ENCODE peak calls at places on chromosomes 2 and 18, in seven cellular contexts. Q, Y, O, J, I, X and C are unnamed samples.

GRCh38 chr2:78127428-78127827 is 605.3 kb upstream of the LRRTM4 start:
- DNase-seq in O (no peak), Q (no peak), Y (no peak), X (no peak), I (no peak), J (no peak), C (no peak)

GRCh38 chr2:98483257-98483861 is 38.7 kb downstream of the INPP4A start:
- DNase-seq in I (no peak), J (no peak), Y (no peak), Q (no peak), O (no peak), X (peak; percentile 71), C (no peak)

GRCh38 chr2:207181526-207182274 is 16.0 kb upstream of the KLF7 start:
- DNase-seq in Q (no peak), X (no peak), I (no peak), Y (no peak), O (no peak), J (no peak), C (no peak)

GRCh38 chr2:47272031-47272864 is 117.1 kb upstream of the STPG4 start:
- DNase-seq in X (peak; percentile 94), Y (no peak), I (peak; percentile 63), O (peak; percentile 40), Q (peak; percentile 83), J (peak; percentile 84), C (peak; percentile 55)

GRCh38 chr2:240244543-240244942 is 104.1 kb upstream of the OTOS start:
- DNase-seq in X (no peak), I (peak; percentile 22), Q (no peak), J (no peak), Y (no peak), O (no peak), C (no peak)

GRCh38 chr2:48209214-48209885 is 303.1 kb upstream of the FBXO11 start:
- DNase-seq in Y (no peak), X (no peak), O (no peak), Q (no peak), J (no peak), I (no peak), C (no peak)

GRCh38 chr18:46660955-46661749 is 4.1 kb upstream of the LOXHD1 start:
- DNase-seq in X (peak; percentile 60), O (no peak), Y (no peak), Q (peak; percentile 79), J (no peak), I (no peak), C (no peak)

GRCh38 chr2:198440833-198441232 is 636.4 kb downstream of the PLCL1 start:
- DNase-seq in I (no peak), Y (no peak), O (no peak), X (no peak), J (no peak), Q (no peak), C (no peak)

GRCh38 chr2:164495491-164496223 is 125.6 kb downstream of the GRB14 start:
- DNase-seq in O (no peak), Q (no peak), J (no peak), I (no peak), Y (no peak), X (no peak), C (no peak)

GRCh38 chr2:47299555-47299954 is 103.4 kb upstream of the MSH2 start:
- DNase-seq in O (no peak), Y (no peak), J (no peak), Q (no peak), X (no peak), I (no peak), C (no peak)

GRCh38 chr2:12081481-12082210 is 335.2 kb downstream of the LPIN1 start:
- DNase-seq in Y (no peak), X (no peak), Q (no peak), J (no peak), I (no peak), O (no peak), C (peak; percentile 24)

GRCh38 chr2:40213616-40214015 is 238.3 kb downstream of the SLC8A1 start:
- DNase-seq in I (no peak), X (no peak), Y (no peak), J (no peak), Q (no peak), O (no peak), C (no peak)

GRCh38 chr2:54524236-54524991 is 68.3 kb downstream of the SPTBN1 start:
- DNase-seq in X (no peak), J (no peak), Q (peak; percentile 79), O (no peak), Y (no peak), I (no peak), C (no peak)

GRCh38 chr2:1714291-1715064 is 29.8 kb downstream of the PXDN start:
- DNase-seq in J (no peak), I (no peak), Y (no peak), X (no peak), Q (no peak), O (no peak), C (no peak)

GRCh38 chr2:101854877-101855276 is 136.9 kb upstream of the IL1R2 start:
- DNase-seq in J (peak; percentile 60), Q (peak; percentile 59), X (no peak), I (no peak), O (no peak), Y (no peak), C (no peak)

GRCh38 chr2:235754381-235755207 is 260.8 kb downstream of the AGAP1 start:
- DNase-seq in X (no peak), I (no peak), Y (no peak), Q (no peak), J (no peak), O (no peak), C (no peak)

GRCh38 chr2:114261366-114261765 is 181.1 kb upstream of the DPP10 start:
- DNase-seq in X (no peak), Y (no peak), I (no peak), J (no peak), Q (no peak), O (no peak), C (no peak)

GRCh38 chr2:27954261-27954673 is 63.7 kb downstream of the BABAM2 start:
- DNase-seq in Q (no peak), O (no peak), J (peak; percentile 22), Y (no peak), I (no peak), X (no peak), C (no peak)

GRCh38 chr2:234741976-234742375 is 209.8 kb upstream of the SH3BP4 start:
- DNase-seq in O (no peak), X (no peak), J (no peak), Q (no peak), I (no peak), Y (no peak), C (no peak)

GRCh38 chr2:70765507-70765906 is 2.5 kb downstream of the ADD2 start:
- DNase-seq in J (no peak), Q (no peak), X (no peak), O (no peak), Y (no peak), I (no peak), C (no peak)

GRCh38 chr2:70767699-70768584 is at the start of gene ADD2:
- DNase-seq in X (peak; percentile 78), Y (no peak), J (peak; percentile 9), O (peak; percentile 15), Q (peak; percentile 63), I (no peak), C (peak; percentile 49)

GRCh38 chr2:70768585-70769085 is 635 bp upstream of the ADD2 start:
- DNase-seq in Q (no peak), I (no peak), X (no peak), J (no peak), Y (no peak), O (no peak), C (no peak)

GRCh38 chr2:70767094-70767698 is 804 bp downstream of the ADD2 start:
- DNase-seq in Y (no peak), O (no peak), X (peak; percentile 80), J (no peak), I (no peak), Q (no peak), C (no peak)

DNA sequence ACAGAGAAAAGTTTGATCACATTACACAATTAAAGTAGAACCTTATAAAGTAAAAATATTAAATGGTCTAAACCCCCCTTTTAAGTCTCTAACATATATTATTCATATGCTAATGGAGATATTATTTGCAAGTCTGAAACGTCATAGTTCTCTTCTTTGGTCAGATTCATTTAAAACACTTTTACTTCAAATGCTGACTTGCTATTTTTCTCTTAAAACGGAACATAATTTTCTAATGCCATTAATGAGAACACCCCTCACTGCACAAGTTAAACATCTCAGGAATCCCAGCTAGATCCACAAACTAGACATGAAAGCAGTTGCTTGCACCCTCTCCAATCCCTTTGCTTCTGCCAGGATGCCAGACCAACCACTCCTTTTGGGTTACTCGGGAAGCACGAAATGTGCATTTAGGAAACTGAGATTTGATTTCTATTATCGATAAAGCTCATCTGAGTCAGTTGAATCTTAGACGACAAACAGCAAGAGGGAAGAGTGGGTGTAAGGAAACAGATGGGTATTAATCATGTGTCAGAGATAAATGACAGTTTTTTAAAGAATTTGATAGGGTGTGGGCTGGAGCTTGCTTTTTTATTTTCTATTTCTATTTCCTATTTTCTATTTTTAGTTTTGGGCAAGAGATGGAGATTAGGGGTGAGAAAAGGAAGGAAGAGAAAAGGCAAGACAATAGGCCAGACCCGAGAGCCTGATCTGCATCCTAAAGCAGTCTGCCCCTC is 1.5 kb downstream of the ADD2 start:
- DNase-seq in Q (no peak), X (no peak), I (no peak), Y (no peak), O (no peak), J (no peak), C (no peak)
- H3K27ac ChIP-seq in Q (no peak overlapping the region), X (no peak overlapping the region), I (no peak overlapping the region), Y (no peak overlapping the region), O (no peak overlapping the region), J (no peak overlapping the region), C (no peak overlapping the region)

GRCh38 chr2:132466428-132467028 is 49.9 kb downstream of the GPR39 start:
- DNase-seq in I (no peak), Y (no peak), J (no peak), X (no peak), O (no peak), Q (no peak), C (no peak)
- H3K9me3 ChIP-seq in I (peaks cover 74% of the 10 kb centered on the region), Y (peaks cover 27% of the 10 kb centered on the region), J (peaks cover 20% of the 10 kb centered on the region), X (peaks cover 67% of the 10 kb centered on the region), O (peaks cover 4% of the 10 kb centered on the region), Q (no peaks in the 10 kb centered on the region), C (peaks cover 36% of the 10 kb centered on the region)

GRCh38 chr2:26717362-26717761 is 24.8 kb downstream of the KCNK3 start:
- DNase-seq in X (no peak), Q (no peak), O (no peak), Y (no peak), I (no peak), J (no peak), C (no peak)
- H3K27ac ChIP-seq in X (no peak overlapping the region), Q (peak overlapping the region; percentile 98), O (no peak overlapping the region), Y (no peak overlapping the region), I (no peak overlapping the region), J (peak overlapping the region; percentile 11), C (no peak overlapping the region)

GRCh38 chr2:83640506-83640905 is 818.6 kb downstream of the SUCLG1 start:
- DNase-seq in Y (no peak), J (no peak), X (no peak), O (no peak), Q (no peak), I (no peak), C (no peak)
- H3K9me3 ChIP-seq in Y (no peaks in the 10 kb centered on the region), J (no peaks in the 10 kb centered on the region), X (peaks cover 2% of the 10 kb centered on the region), O (no peaks in the 10 kb centered on the region), Q (no peaks in the 10 kb centered on the region), I (no peaks in the 10 kb centered on the region), C (no peaks in the 10 kb centered on the region)

GRCh38 chr2:9258501-9258900 is 51.9 kb downstream of the ASAP2 start:
- DNase-seq in Q (no peak), X (no peak), O (no peak), I (no peak), J (no peak), Y (no peak), C (no peak)
- H3K27ac ChIP-seq in Q (peak overlapping the region; percentile 41), X (no peak overlapping the region), O (no peak overlapping the region), I (peak overlapping the region; percentile 71), J (peak overlapping the region; percentile 82), Y (peak overlapping the region; percentile 65), C (no peak overlapping the region)